ENCODE peak calls at places on chromosomes 11 and 22, in five cellular contexts. H is naive thymus-derived CD8-positive, alpha-beta T cell; V is stimulated activated naive CD4-positive, alpha-beta T cell; M is mesenteric fat pad; L is right cardiac atrium. D is an unnamed sample.

GRCh38 chr11:122784325-122785155 is 53.8 kb upstream of the CRTAM start:
- DNase-seq in H (no peak), V (no peak), M (peak; percentile 30), L (no peak), D (no peak)

GRCh38 chr11:59939482-59939881 is 1.2 kb downstream of the OOSP1 start:
- DNase-seq in H (no peak), V (no peak), M (no peak), L (no peak), D (no peak)

GRCh38 chr11:34302046-34302921 is 55.5 kb downstream of the ABTB2 start:
- DNase-seq in H (no peak), V (no peak), M (no peak), L (no peak), D (no peak)

GRCh38 chr11:109308551-109308950 is 113.4 kb upstream of the C11orf87 start:
- DNase-seq in H (no peak), V (no peak), M (no peak), L (no peak), D (no peak)

GRCh38 chr22:44448271-44448780 is 49.7 kb downstream of the RTL6 start:
- DNase-seq in H (no peak), V (no peak), M (peak; percentile 89), L (peak; percentile 88), D (no peak)

GRCh38 chr22:40002935-40003715 is 8.4 kb downstream of the FAM83F start:
- DNase-seq in H (no peak), V (no peak), M (no peak), L (no peak), D (no peak)

GRCh38 chr11:61826930-61827572 is 1.0 kb upstream of the FADS2 start:
- DNase-seq in H (no peak), V (no peak), M (no peak), L (no peak), D (no peak)

GRCh38 chr11:36091256-36091811 is 147.5 kb downstream of the LDLRAD3 start:
- DNase-seq in H (no peak), V (no peak), M (no peak), L (no peak), D (no peak)

GRCh38 chr11:88341852-88342251 is 4.3 kb upstream of the CTSC start:
- DNase-seq in H (no peak), V (no peak), M (no peak), L (peak; percentile 10), D (no peak)

GRCh38 chr22:17339095-17339693 is 30.1 kb upstream of the CECR2 start:
- DNase-seq in H (no peak), V (no peak), M (no peak), L (no peak), D (no peak)

GRCh38 chr11:117606211-117606610 is 190.8 kb downstream of the DSCAML1 start:
- DNase-seq in H (no peak), V (no peak), M (no peak), L (no peak), D (no peak)

GRCh38 chr11:71235719-71236118 is 16.7 kb downstream of the SHANK2 start:
- DNase-seq in H (no peak), V (no peak), M (peak; percentile 53), L (no peak), D (no peak)

GRCh38 chr22:40123387-40123786 is 54.3 kb upstream of the TNRC6B start:
- DNase-seq in H (no peak), V (no peak), M (no peak), L (peak; percentile 75), D (no peak)

GRCh38 chr11:8532475-8532874 is 61.6 kb downstream of the STK33 start:
- DNase-seq in H (no peak), V (no peak), M (no peak), L (no peak), D (no peak)

GRCh38 chr11:43567396-43567975 is 113.1 kb upstream of the HSD17B12 start:
- DNase-seq in H (no peak), V (no peak), M (no peak), L (no peak), D (no peak)

GRCh38 chr11:126999366-126999765 is 1.2 kb downstream of the KIRREL3 start:
- DNase-seq in H (no peak), V (no peak), M (no peak), L (no peak), D (no peak)

GRCh38 chr11:60929774-60930173 is 5.5 kb downstream of the TMEM132A start:
- DNase-seq in H (no peak), V (no peak), M (no peak), L (no peak), D (no peak)

GRCh38 chr22:25736378-25737011 is 5.5 kb upstream of the MYO18B start:
- DNase-seq in H (peak; percentile 64), V (no peak), M (peak; percentile 59), L (no peak), D (no peak)

GRCh38 chr11:125376117-125376516 is 119.9 kb downstream of the FEZ1 start:
- DNase-seq in H (no peak), V (no peak), M (no peak), L (peak; percentile 87), D (no peak)

GRCh38 chr11:61141601-61142028 is 19.6 kb downstream of the VPS37C start:
- DNase-seq in H (no peak), V (no peak), M (peak; percentile 89), L (peak; percentile 78), D (no peak)

GRCh38 chr22:44333847-44334635 is 21.3 kb upstream of the SHISAL1 start:
- DNase-seq in H (no peak), V (no peak), M (no peak), L (no peak), D (no peak)

D was measured in esophagus squamous epithelium.